ENCODE peak calls at places on chromosomes 5 and 9, in five cellular contexts. One of them, this sample, is unnamed.

GRCh38 chr5:13972029-13972428 is 27.5 kb upstream of the DNAH5 start:
- DNase-seq in body of pancreas: no peak
- DNase-seq in CD8-positive, alpha-beta T cell: no peak
- DNase-seq in D721Med: no peak
- DNase-seq in uterus: no peak
- DNase-seq in this sample: no peak

GRCh38 chr5:20254748-20255147 is 266.7 kb upstream of the CDH18 start:
- DNase-seq in uterus: no peak
- DNase-seq in D721Med: no peak
- DNase-seq in body of pancreas: no peak
- DNase-seq in CD8-positive, alpha-beta T cell: no peak
- DNase-seq in this sample: no peak

GRCh38 chr5:29161399-29161798 is 2032.1 kb upstream of the CDH6 start:
- DNase-seq in body of pancreas: no peak
- DNase-seq in uterus: no peak
- DNase-seq in D721Med: no peak
- DNase-seq in CD8-positive, alpha-beta T cell: no peak
- DNase-seq in this sample: no peak

GRCh38 chr5:53399921-53400697 is 80.3 kb upstream of the FST start:
- DNase-seq in CD8-positive, alpha-beta T cell: no peak
- DNase-seq in uterus: no peak
- DNase-seq in body of pancreas: no peak
- DNase-seq in D721Med: no peak
- DNase-seq in this sample: no peak

GRCh38 chr5:80134879-80135278 is 99.7 kb downstream of the THBS4 start:
- DNase-seq in uterus: no peak
- DNase-seq in CD8-positive, alpha-beta T cell: no peak
- DNase-seq in body of pancreas: no peak
- DNase-seq in D721Med: no peak
- DNase-seq in this sample: no peak

GRCh38 chr5:172274951-172275753 is 8.4 kb downstream of the UBTD2 start:
- DNase-seq in uterus: no peak
- DNase-seq in D721Med: no peak
- DNase-seq in body of pancreas: no peak
- DNase-seq in CD8-positive, alpha-beta T cell: no peak
- DNase-seq in this sample: no peak

GRCh38 chr9:134442486-134443168 is 116.4 kb downstream of the RXRA start:
- DNase-seq in uterus: no peak
- DNase-seq in CD8-positive, alpha-beta T cell: no peak
- DNase-seq in D721Med: no peak
- DNase-seq in body of pancreas: no peak
- DNase-seq in this sample: no peak

GRCh38 chr5:128470663-128471062 is 67.4 kb downstream of the FBN2 start:
- DNase-seq in body of pancreas: no peak
- DNase-seq in D721Med: no peak
- DNase-seq in CD8-positive, alpha-beta T cell: no peak
- DNase-seq in uterus: no peak
- DNase-seq in this sample: no peak

GRCh38 chr9:120394058-120394669 is 185.8 kb downstream of the CDK5RAP2 start:
- DNase-seq in CD8-positive, alpha-beta T cell: no peak
- DNase-seq in body of pancreas: no peak
- DNase-seq in D721Med: no peak
- DNase-seq in uterus: no peak
- DNase-seq in this sample: no peak

GRCh38 chr5:93299596-93300308 is 281.3 kb downstream of the NR2F1-AS1 start:
- DNase-seq in D721Med: no peak
- DNase-seq in body of pancreas: no peak
- DNase-seq in CD8-positive, alpha-beta T cell: no peak
- DNase-seq in uterus: no peak
- DNase-seq in this sample: no peak

GRCh38 chr5:670396-671270 is 22.5 kb downstream of the TPPP start:
- DNase-seq in CD8-positive, alpha-beta T cell: no peak
- DNase-seq in D721Med: no peak
- DNase-seq in uterus: no peak
- DNase-seq in body of pancreas: peak; percentile 5
- DNase-seq in this sample: peak; percentile 93

GRCh38 chr9:95188459-95188858 is 129.1 kb downstream of the FANCC start:
- DNase-seq in uterus: no peak
- DNase-seq in D721Med: no peak
- DNase-seq in body of pancreas: no peak
- DNase-seq in CD8-positive, alpha-beta T cell: no peak
- DNase-seq in this sample: no peak

GRCh38 chr5:152329896-152330295 is 75.2 kb downstream of the NMUR2 start:
- DNase-seq in body of pancreas: no peak
- DNase-seq in D721Med: no peak
- DNase-seq in uterus: no peak
- DNase-seq in CD8-positive, alpha-beta T cell: no peak
- DNase-seq in this sample: no peak

GRCh38 chr9:10265102-10265708 is 347.6 kb downstream of the PTPRD start:
- DNase-seq in body of pancreas: no peak
- DNase-seq in CD8-positive, alpha-beta T cell: no peak
- DNase-seq in uterus: no peak
- DNase-seq in D721Med: no peak
- DNase-seq in this sample: no peak

GRCh38 chr9:21056931-21057330 is 20.8 kb downstream of the IFNB1 start:
- DNase-seq in CD8-positive, alpha-beta T cell: no peak
- DNase-seq in body of pancreas: no peak
- DNase-seq in uterus: no peak
- DNase-seq in D721Med: no peak
- DNase-seq in this sample: no peak

GRCh38 chr5:136766456-136766855 is 401.1 kb upstream of the TRPC7 start:
- DNase-seq in uterus: no peak
- DNase-seq in body of pancreas: no peak
- DNase-seq in D721Med: no peak
- DNase-seq in CD8-positive, alpha-beta T cell: no peak
- DNase-seq in this sample: no peak

GRCh38 chr9:5357431-5358105 is 17.9 kb upstream of the RLN1 start:
- DNase-seq in D721Med: no peak
- DNase-seq in CD8-positive, alpha-beta T cell: no peak
- DNase-seq in body of pancreas: no peak
- DNase-seq in uterus: no peak
- DNase-seq in this sample: no peak

GRCh38 chr5:23139338-23140171 is 286.4 kb upstream of the CDH12 start:
- DNase-seq in D721Med: no peak
- DNase-seq in uterus: no peak
- DNase-seq in CD8-positive, alpha-beta T cell: no peak
- DNase-seq in body of pancreas: no peak
- DNase-seq in this sample: no peak

GRCh38 chr9:126953089-126953809 is 38.7 kb downstream of the RALGPS1 start:
- DNase-seq in body of pancreas: no peak
- DNase-seq in uterus: peak; percentile 36
- DNase-seq in CD8-positive, alpha-beta T cell: no peak
- DNase-seq in D721Med: no peak
- DNase-seq in this sample: no peak

GRCh38 chr9:27247756-27248155 is 49.2 kb downstream of the EQTN start:
- DNase-seq in uterus: no peak
- DNase-seq in body of pancreas: peak; percentile 46
- DNase-seq in D721Med: no peak
- DNase-seq in CD8-positive, alpha-beta T cell: no peak
- DNase-seq in this sample: no peak

GRCh38 chr5:168747987-168748777 is 169.0 kb upstream of the PANK3 start:
- DNase-seq in CD8-positive, alpha-beta T cell: no peak
- DNase-seq in D721Med: peak; percentile 77
- DNase-seq in body of pancreas: peak; percentile 19
- DNase-seq in uterus: no peak
- DNase-seq in this sample: no peak

GRCh38 chr5:103929310-103930003 is 366.9 kb upstream of the NUDT12 start:
- DNase-seq in uterus: no peak
- DNase-seq in CD8-positive, alpha-beta T cell: no peak
- DNase-seq in body of pancreas: no peak
- DNase-seq in D721Med: no peak
- DNase-seq in this sample: no peak

GRCh38 chr9:92726348-92726747 is 38.3 kb downstream of the BICD2 start:
- DNase-seq in D721Med: no peak
- DNase-seq in CD8-positive, alpha-beta T cell: peak; percentile 31
- DNase-seq in body of pancreas: no peak
- DNase-seq in uterus: no peak
- DNase-seq in this sample: no peak

GRCh38 chr5:8340739-8341344 is 471.9 kb downstream of the MTRR start:
- DNase-seq in uterus: no peak
- DNase-seq in D721Med: no peak
- DNase-seq in CD8-positive, alpha-beta T cell: no peak
- DNase-seq in body of pancreas: no peak
- DNase-seq in this sample: no peak
- TF ChIP-seq CTCF in uterus: no peak
- TF ChIP-seq CTCF in D721Med: peak; percentile 57
- TF ChIP-seq CTCF in CD8-positive, alpha-beta T cell: no peak
- TF ChIP-seq CTCF in body of pancreas: peak; percentile 58
- TF ChIP-seq CTCF in this sample: peak; percentile 84

GRCh38 chr5:54765327-54765726 is 220.1 kb downstream of the ESM1 start:
- DNase-seq in body of pancreas: no peak
- DNase-seq in D721Med: no peak
- DNase-seq in uterus: no peak
- DNase-seq in CD8-positive, alpha-beta T cell: no peak
- DNase-seq in this sample: no peak

GRCh38 chr5:54772232-54773168 is 212.9 kb downstream of the ESM1 start:
- DNase-seq in CD8-positive, alpha-beta T cell: no peak
- DNase-seq in uterus: no peak
- DNase-seq in D721Med: no peak
- DNase-seq in body of pancreas: no peak
- DNase-seq in this sample: no peak

GRCh38 chr5:54769746-54770145 is 215.6 kb downstream of the ESM1 start:
- DNase-seq in D721Med: no peak
- DNase-seq in CD8-positive, alpha-beta T cell: no peak
- DNase-seq in body of pancreas: no peak
- DNase-seq in uterus: no peak
- DNase-seq in this sample: no peak

GRCh38 chr5:54766748-54767147 is 218.6 kb downstream of the ESM1 start:
- DNase-seq in D721Med: no peak
- DNase-seq in body of pancreas: no peak
- DNase-seq in CD8-positive, alpha-beta T cell: no peak
- DNase-seq in uterus: no peak
- DNase-seq in this sample: no peak

GRCh38 chr5:54769072-54769471 is 216.3 kb downstream of the ESM1 start:
- DNase-seq in body of pancreas: peak; percentile 23
- DNase-seq in D721Med: no peak
- DNase-seq in uterus: no peak
- DNase-seq in CD8-positive, alpha-beta T cell: no peak
- DNase-seq in this sample: no peak
- TF ChIP-seq CTCF in body of pancreas: peak; percentile 40
- TF ChIP-seq CTCF in D721Med: no peak
- TF ChIP-seq CTCF in uterus: no peak
- TF ChIP-seq CTCF in CD8-positive, alpha-beta T cell: no peak
- TF ChIP-seq CTCF in this sample: no peak

GRCh38 chr9:42852133-42852532 is 668.7 kb downstream of the SPATA31A6 start:
- DNase-seq in body of pancreas: peak; percentile 71
- DNase-seq in CD8-positive, alpha-beta T cell: no peak
- DNase-seq in D721Med: no peak
- DNase-seq in uterus: no peak
- DNase-seq in this sample: peak; percentile 57
- TF ChIP-seq CTCF in body of pancreas: peak; percentile 25
- TF ChIP-seq CTCF in CD8-positive, alpha-beta T cell: no peak
- TF ChIP-seq CTCF in D721Med: no peak
- TF ChIP-seq CTCF in uterus: no peak
- TF ChIP-seq CTCF in this sample: peak; percentile 33

GRCh38 chr5:141866111-141866510 is 12.1 kb downstream of the PCDH1 start:
- DNase-seq in CD8-positive, alpha-beta T cell: no peak
- DNase-seq in body of pancreas: peak; percentile 91
- DNase-seq in uterus: no peak
- DNase-seq in D721Med: no peak
- DNase-seq in this sample: peak; percentile 68

GRCh38 chr5:141865406-141865805 is 12.8 kb downstream of the PCDH1 start:
- DNase-seq in uterus: no peak
- DNase-seq in body of pancreas: no peak
- DNase-seq in CD8-positive, alpha-beta T cell: no peak
- DNase-seq in D721Med: no peak
- DNase-seq in this sample: no peak

GRCh38 chr5:141864371-141865370 is 13.5 kb downstream of the PCDH1 start:
- DNase-seq in body of pancreas: no peak
- DNase-seq in uterus: no peak
- DNase-seq in CD8-positive, alpha-beta T cell: no peak
- DNase-seq in D721Med: no peak
- DNase-seq in this sample: no peak

GRCh38 chr5:141862936-141863543 is 15.2 kb downstream of the PCDH1 start:
- DNase-seq in CD8-positive, alpha-beta T cell: no peak
- DNase-seq in D721Med: no peak
- DNase-seq in body of pancreas: no peak
- DNase-seq in uterus: no peak
- DNase-seq in this sample: no peak

GRCh38 chr5:141863569-141864178 is 14.5 kb downstream of the PCDH1 start:
- DNase-seq in D721Med: no peak
- DNase-seq in CD8-positive, alpha-beta T cell: no peak
- DNase-seq in body of pancreas: no peak
- DNase-seq in uterus: no peak
- DNase-seq in this sample: no peak
- TF ChIP-seq CTCF in D721Med: no peak
- TF ChIP-seq CTCF in CD8-positive, alpha-beta T cell: no peak
- TF ChIP-seq CTCF in body of pancreas: no peak
- TF ChIP-seq CTCF in uterus: no peak
- TF ChIP-seq CTCF in this sample: no peak

DNA sequence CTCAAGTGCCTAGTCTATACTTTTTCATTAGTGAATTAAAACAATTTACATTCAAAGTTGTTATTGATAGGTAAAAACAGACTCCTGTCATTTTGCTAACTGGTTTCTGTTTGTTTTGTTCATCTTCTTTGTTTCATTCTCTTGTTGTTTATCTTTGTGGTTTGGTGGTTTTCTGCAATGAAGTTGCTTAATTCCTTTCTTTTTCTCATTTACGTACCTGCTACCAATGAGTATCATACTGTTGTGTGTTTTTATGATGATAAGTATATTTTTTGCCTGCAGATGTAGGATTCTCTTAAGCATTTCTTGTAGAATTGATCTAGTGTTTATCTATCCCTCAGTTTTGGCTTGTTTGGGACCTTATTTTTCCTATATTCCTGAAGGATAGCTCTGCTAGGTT is 2230.0 kb downstream of the MAT2B start:
- DNase-seq in CD8-positive, alpha-beta T cell: no peak
- DNase-seq in D721Med: no peak
- DNase-seq in body of pancreas: no peak
- DNase-seq in uterus: no peak
- DNase-seq in this sample: no peak
- TF ChIP-seq CTCF in CD8-positive, alpha-beta T cell: no peak
- TF ChIP-seq CTCF in D721Med: no peak
- TF ChIP-seq CTCF in body of pancreas: no peak
- TF ChIP-seq CTCF in uterus: no peak
- TF ChIP-seq CTCF in this sample: no peak

DNA sequence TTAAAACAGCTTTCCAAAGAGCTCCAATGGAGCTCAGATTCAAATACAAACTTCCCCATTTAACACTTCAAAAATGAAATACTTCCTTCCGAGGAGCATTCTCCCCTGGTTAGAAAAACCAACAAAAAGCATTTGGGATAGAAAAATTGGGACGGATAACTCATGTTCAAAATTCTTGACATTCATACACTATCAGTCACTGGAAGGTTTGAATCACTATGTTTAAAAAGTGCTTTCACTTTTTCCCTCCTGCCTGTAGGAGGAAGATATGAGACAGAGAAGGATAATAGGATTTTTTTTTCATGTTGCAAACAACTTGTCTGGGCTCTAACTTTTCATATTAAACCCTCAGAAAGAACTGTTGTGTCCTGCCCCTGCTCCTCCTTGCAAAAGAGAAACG is 412.0 kb downstream of the ACTL7B start:
- DNase-seq in CD8-positive, alpha-beta T cell: no peak
- DNase-seq in uterus: no peak
- DNase-seq in body of pancreas: no peak
- DNase-seq in D721Med: no peak
- DNase-seq in this sample: no peak
- TF ChIP-seq CTCF in CD8-positive, alpha-beta T cell: no peak
- TF ChIP-seq CTCF in uterus: no peak
- TF ChIP-seq CTCF in body of pancreas: no peak
- TF ChIP-seq CTCF in D721Med: no peak
- TF ChIP-seq CTCF in this sample: peak; percentile 60

GRCh38 chr9:105413486-105414068 is 34.3 kb upstream of the FSD1L start:
- DNase-seq in D721Med: no peak
- DNase-seq in body of pancreas: peak; percentile 45
- DNase-seq in uterus: no peak
- DNase-seq in CD8-positive, alpha-beta T cell: no peak
- DNase-seq in this sample: no peak
- TF ChIP-seq CTCF in D721Med: peak; percentile 51
- TF ChIP-seq CTCF in body of pancreas: peak; percentile 40
- TF ChIP-seq CTCF in uterus: peak; percentile 10
- TF ChIP-seq CTCF in CD8-positive, alpha-beta T cell: no peak
- TF ChIP-seq CTCF in this sample: peak; percentile 67